ENCODE peak calls at places on chromosomes 2 and 18, in four cellular contexts. P, H, Y and G are unnamed samples.
A peak's percentile ranks its signal among the peaks of the same experiment; 100 is the strongest.

GRCh38 chr18:45874501-45875184 is 49.2 kb downstream of the SIGLEC15 start:
- DNase-seq in P (no peak), H (no peak), Y (no peak), G (peak; percentile 3)

GRCh38 chr2:158973511-158973956 is 5.1 kb downstream of the TANC1 start:
- DNase-seq in P (no peak), H (no peak), Y (no peak), G (peak; percentile 28)

GRCh38 chr18:68454511-68455228 is 260.2 kb downstream of the TMX3 start:
- DNase-seq in P (no peak), H (peak; percentile 35), Y (no peak), G (no peak)

GRCh38 chr2:96685592-96686459 is 43.3 kb downstream of the FER1L5 start:
- DNase-seq in P (peak; percentile 29), H (peak; percentile 61), Y (no peak), G (no peak)

GRCh38 chr18:59881728-59882685 is 17.8 kb upstream of the PMAIP1 start:
- DNase-seq in P (peak; percentile 92), H (no peak), Y (no peak), G (peak; percentile 28)

GRCh38 chr2:46385786-46386577 is 88.8 kb downstream of the EPAS1 start:
- DNase-seq in P (no peak), H (peak; percentile 37), Y (no peak), G (no peak)

GRCh38 chr2:70850905-70851304 is 15.3 kb upstream of the CD207 start:
- DNase-seq in P (no peak), H (no peak), Y (no peak), G (no peak)

GRCh38 chr2:9178110-9178904 is 28.3 kb upstream of the ASAP2 start:
- DNase-seq in P (no peak), H (no peak), Y (peak; percentile 60), G (no peak)

GRCh38 chr18:30748541-30748940 is 294.0 kb downstream of the DSC3 start:
- DNase-seq in P (no peak), H (no peak), Y (no peak), G (no peak)

GRCh38 chr18:49016648-49017539 is 66.1 kb upstream of the SMAD7 start:
- DNase-seq in P (peak; percentile 22), H (no peak), Y (peak; percentile 26), G (peak; percentile 60)

GRCh38 chr2:197786010-197786877 is 1.1 kb upstream of the BOLL start:
- DNase-seq in P (no peak), H (peak; percentile 50), Y (peak; percentile 16), G (peak; percentile 46)

GRCh38 chr2:44362207-44363015 is 664 bp downstream of the CAMKMT start:
- DNase-seq in P (peak; percentile 70), H (no peak), Y (peak; percentile 25), G (peak; percentile 67)

GRCh38 chr18:57430166-57430958 is 4.8 kb upstream of the ONECUT2 start:
- DNase-seq in P (no peak), H (no peak), Y (no peak), G (no peak)

GRCh38 chr2:53508667-53509066 is 258.9 kb upstream of the CHAC2 start:
- DNase-seq in P (no peak), H (no peak), Y (no peak), G (peak; percentile 6)

GRCh38 chr18:78271790-78272189 is 707.8 kb upstream of the SALL3 start:
- DNase-seq in P (no peak), H (no peak), Y (no peak), G (no peak)

GRCh38 chr2:11822746-11823411 is 76.4 kb downstream of the LPIN1 start:
- DNase-seq in P (no peak), H (no peak), Y (peak; percentile 75), G (no peak)

GRCh38 chr18:70036771-70037452 is 89.2 kb upstream of the CD226 start:
- DNase-seq in P (no peak), H (no peak), Y (no peak), G (no peak)

GRCh38 chr18:63464434-63464833 is 12.3 kb upstream of the SERPINB5 start:
- DNase-seq in P (no peak), H (no peak), Y (no peak), G (no peak)

GRCh38 chr2:219570194-219570923 is 980 bp downstream of the OBSL1 start:
- DNase-seq in P (peak; percentile 36), H (peak; percentile 45), Y (peak; percentile 39), G (no peak)

GRCh38 chr2:227164745-227165350 is 424 bp downstream of the COL4A3 start:
- DNase-seq in P (no peak), H (no peak), Y (peak; percentile 30), G (no peak)

GRCh38 chr2:223835701-223836532 is 1.5 kb downstream of the AP1S3 start:
- DNase-seq in P (no peak), H (no peak), Y (peak; percentile 22), G (no peak)

GRCh38 chr2:100178864-100179263 is 36.5 kb upstream of the AFF3 start:
- DNase-seq in P (no peak), H (no peak), Y (no peak), G (no peak)

GRCh38 chr2:134664051-134664450 is 54.7 kb downstream of the TMEM163 start:
- DNase-seq in P (no peak), H (no peak), Y (no peak), G (no peak)

GRCh38 chr18:43866696-43867095 is 589.4 kb upstream of the SYT4 start:
- DNase-seq in P (no peak), H (no peak), Y (no peak), G (no peak)

GRCh38 chr18:35683021-35683420 is 101.5 kb downstream of the GALNT1 start:
- DNase-seq in P (no peak), H (no peak), Y (no peak), G (peak; percentile 76)

GRCh38 chr18:67805261-67805660 is 288.7 kb upstream of the DSEL start:
- DNase-seq in P (no peak), H (no peak), Y (no peak), G (peak; percentile 6)

GRCh38 chr18:7157760-7158159 is 40.2 kb upstream of the LAMA1 start:
- DNase-seq in P (no peak), H (no peak), Y (no peak), G (no peak)

GRCh38 chr2:149808556-149808955 is 221.0 kb upstream of the MMADHC start:
- DNase-seq in P (no peak), H (no peak), Y (no peak), G (no peak)

GRCh38 chr2:231190531-231191197 is 7.8 kb upstream of the ARMC9 start:
- DNase-seq in P (peak; percentile 50), H (peak; percentile 86), Y (peak; percentile 68), G (no peak)

GRCh38 chr18:23693849-23694248 is 4.6 kb downstream of the LAMA3 start:
- DNase-seq in P (no peak), H (no peak), Y (peak; percentile 8), G (no peak)

GRCh38 chr2:8408560-8409460 is 273.0 kb upstream of the ID2 start:
- DNase-seq in P (no peak), H (no peak), Y (no peak), G (no peak)

GRCh38 chr2:182980115-182980514 is 58.1 kb downstream of the NCKAP1 start:
- DNase-seq in P (peak; percentile 44), H (no peak), Y (no peak), G (peak; percentile 81)

GRCh38 chr18:51275712-51276473 is 78.4 kb upstream of the MEX3C start:
- DNase-seq in P (no peak), H (peak; percentile 63), Y (peak; percentile 6), G (peak; percentile 69)

GRCh38 chr2:19733951-19734425 is 167.8 kb downstream of the TTC32 start:
- DNase-seq in P (no peak), H (no peak), Y (no peak), G (no peak)

GRCh38 chr2:197011777-197012641 is 85.5 kb upstream of the PGAP1 start:
- DNase-seq in P (peak; percentile 60), H (no peak), Y (peak; percentile 41), G (peak; percentile 83)

GRCh38 chr2:98518106-98518505 is 73.4 kb downstream of the INPP4A start:
- DNase-seq in P (peak; percentile 65), H (no peak), Y (peak; percentile 35), G (peak; percentile 45)
- TF ChIP-seq CTCF in P (peak; percentile 68), H (peak; percentile 35), Y (peak; percentile 30), G (peak; percentile 63)

GRCh38 chr2:105839793-105840192 is 95.1 kb downstream of the NCK2 start:
- DNase-seq in P (no peak), H (no peak), Y (no peak), G (no peak)

GRCh38 chr2:105836840-105837692 is 92.4 kb downstream of the NCK2 start:
- DNase-seq in P (no peak), H (no peak), Y (no peak), G (no peak)

GRCh38 chr2:105836341-105836740 is 91.6 kb downstream of the NCK2 start:
- DNase-seq in P (no peak), H (no peak), Y (no peak), G (no peak)

DNA sequence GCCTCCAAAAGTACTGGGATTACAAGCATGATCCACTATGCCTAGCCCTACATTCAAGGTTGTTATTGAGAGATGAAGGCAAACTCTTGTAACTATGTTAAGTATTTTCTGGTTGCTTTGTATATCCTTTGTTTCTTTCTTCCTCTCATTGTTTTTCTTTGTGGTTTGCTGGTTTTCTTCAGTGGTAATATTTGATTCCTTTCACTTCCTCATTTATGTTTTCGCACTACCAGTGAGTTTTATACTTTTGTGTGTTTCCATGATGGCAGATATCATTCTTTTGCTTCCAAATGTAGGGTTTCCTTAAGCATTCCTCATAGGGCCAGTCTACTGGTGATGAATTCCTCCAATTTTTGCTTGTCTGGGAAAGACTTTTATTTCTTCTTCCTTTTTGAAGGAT is 90.2 kb downstream of the NCK2 start:
- DNase-seq in P (peak; percentile 4), H (no peak), Y (no peak), G (no peak)
- H3K9me3 ChIP-seq in P (no peaks in the 10 kb centered on the region), H (peaks cover 12% of the 10 kb centered on the region), Y (no peaks in the 10 kb centered on the region), G (peaks cover 20% of the 10 kb centered on the region)

GRCh38 chr2:23595601-23596251 is 210.7 kb downstream of the KLHL29 start:
- DNase-seq in P (no peak), H (no peak), Y (peak; percentile 31), G (no peak)
- TF ChIP-seq CTCF in P (no peak), H (no peak), Y (no peak), G (no peak)

GRCh38 chr18:65175681-65176080 is 575.1 kb upstream of the CDH7 start:
- DNase-seq in P (no peak), H (no peak), Y (no peak), G (no peak)
- H3K9me3 ChIP-seq in P (peaks cover 1% of the 10 kb centered on the region), H (peaks cover 4% of the 10 kb centered on the region), Y (no peaks in the 10 kb centered on the region), G (no peaks in the 10 kb centered on the region)

DNA sequence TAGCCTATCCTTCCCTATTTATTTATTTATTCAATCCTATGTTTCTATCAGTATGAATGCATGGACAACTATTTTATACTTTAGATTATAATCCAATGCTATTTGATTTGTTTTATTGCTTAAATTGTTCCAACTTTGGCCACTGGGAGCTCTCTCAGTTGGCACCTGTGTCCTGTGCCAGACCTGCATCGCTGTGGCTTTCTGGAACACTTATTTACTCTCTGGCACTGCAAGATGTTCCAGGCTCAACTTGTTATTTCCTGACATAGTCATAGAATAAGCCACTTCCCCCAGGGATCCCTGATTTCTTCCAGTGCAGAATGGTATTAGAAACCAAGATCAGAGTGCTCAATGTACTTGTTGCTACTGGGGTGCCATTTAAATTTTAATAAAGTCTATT is 5.8 kb downstream of the MC2R start:
- DNase-seq in P (no peak), H (no peak), Y (no peak), G (no peak)
- TF ChIP-seq CTCF in P (no peak), H (no peak), Y (no peak), G (no peak)